ENCODE peak calls at places on chromosome 13, in eight cellular contexts. A is omental fat pad; N is skeletal muscle cell; X is activated CD4-positive, alpha-beta T cell treated with anti-CD3 and anti-CD28 coated beads, Interleukin-2, amount 50 U/mL, for 1 hour; U is Calu3; K is hypothalamus; Y is GM20000; O is activated T-helper 9 cell treated with anti-CD3 and anti-CD28 coated beads, Interleukin-2, amount 50 U/mL, for 16 hours. C is an unnamed sample.

GRCh38 chr13:29743229-29743786 is 107.1 kb downstream of the UBL3 start:
- DNase-seq in A (no peak), N (peak), X (no peak), U (no peak), K (no peak), Y (no peak), O (no peak), C (no peak)

GRCh38 chr13:44738463-44738862 is 162.3 kb upstream of the TSC22D1 start:
- DNase-seq in A (no peak), N (no peak), X (no peak), U (no peak), K (no peak), Y (no peak), O (no peak), C (no peak)

GRCh38 chr13:84399320-84400085 is 517.2 kb upstream of the SLITRK1 start:
- DNase-seq in A (no peak), N (no peak), X (no peak), U (no peak), K (no peak), Y (no peak), O (no peak), C (no peak)

GRCh38 chr13:71591380-71591779 is 275.6 kb downstream of the DACH1 start:
- DNase-seq in A (no peak), N (no peak), X (no peak), U (no peak), K (no peak), Y (no peak), O (no peak), C (no peak)

GRCh38 chr13:29887651-29888050 is 37.2 kb upstream of the UBL3 start:
- DNase-seq in A (no peak), N (no peak), X (no peak), U (no peak), K (no peak), Y (no peak), O (no peak), C (no peak)

GRCh38 chr13:93797463-93797862 is 570.9 kb downstream of the GPC6 start:
- DNase-seq in A (no peak), N (no peak), X (no peak), U (no peak), K (no peak), Y (no peak), O (no peak), C (no peak)

GRCh38 chr13:110615322-110616102 is at the start of gene NAXD:
- DNase-seq in A (peak), N (peak), X (peak), U (peak), K (peak), Y (peak), O (peak), C (peak)

GRCh38 chr13:23547000-23547590 is 23.1 kb upstream of the TNFRSF19 start:
- DNase-seq in A (no peak), N (no peak), X (no peak), U (no peak), K (peak), Y (no peak), O (no peak), C (no peak)

GRCh38 chr13:89822467-89822866 is 1525.0 kb upstream of the MIR17HG start:
- DNase-seq in A (no peak), N (no peak), X (no peak), U (no peak), K (no peak), Y (no peak), O (no peak), C (no peak)

GRCh38 chr13:21528616-21529015 is 69.5 kb upstream of the ZDHHC20 start:
- DNase-seq in A (no peak), N (peak), X (no peak), U (no peak), K (no peak), Y (no peak), O (no peak), C (no peak)

GRCh38 chr13:25819856-25820530 is 231.8 kb downstream of the SHISA2 start:
- DNase-seq in A (no peak), N (no peak), X (no peak), U (no peak), K (no peak), Y (no peak), O (no peak), C (no peak)

GRCh38 chr13:45838171-45838745 is 13.3 kb downstream of the SIAH3 start:
- DNase-seq in A (no peak), N (no peak), X (no peak), U (no peak), K (no peak), Y (no peak), O (no peak), C (no peak)

GRCh38 chr13:33069365-33069764 is 53.1 kb downstream of the KL start:
- DNase-seq in A (no peak), N (no peak), X (no peak), U (no peak), K (no peak), Y (peak), O (no peak), C (no peak)

GRCh38 chr13:37490176-37490575 is 108.4 kb downstream of the POSTN start:
- DNase-seq in A (no peak), N (no peak), X (no peak), U (no peak), K (no peak), Y (no peak), O (no peak), C (no peak)

GRCh38 chr13:96091932-96092253 is 2.0 kb downstream of the HS6ST3 start:
- DNase-seq in A (no peak), N (no peak), X (no peak), U (no peak), K (no peak), Y (no peak), O (no peak), C (no peak)

GRCh38 chr13:110541526-110541920 is 20.0 kb downstream of the RAB20 start:
- DNase-seq in A (no peak), N (no peak), X (no peak), U (no peak), K (no peak), Y (no peak), O (no peak), C (no peak)

GRCh38 chr13:52127783-52128702 is 830 bp downstream of the NEK5 start:
- DNase-seq in A (no peak), N (no peak), X (peak), U (peak), K (peak), Y (peak), O (peak), C (peak)

GRCh38 chr13:79340490-79340889 is 65.6 kb downstream of the RBM26 start:
- DNase-seq in A (no peak), N (no peak), X (no peak), U (no peak), K (no peak), Y (no peak), O (no peak), C (no peak)

GRCh38 chr13:19634129-19634740 is 776 bp downstream of the MPHOSPH8 start:
- DNase-seq in A (no peak), N (peak), X (no peak), U (no peak), K (peak), Y (no peak), O (no peak), C (no peak)

GRCh38 chr13:110242615-110243014 is 64.3 kb downstream of the COL4A1 start:
- DNase-seq in A (no peak), N (no peak), X (no peak), U (no peak), K (no peak), Y (no peak), O (no peak), C (no peak)

GRCh38 chr13:33536639-33537425 is 251.3 kb upstream of the STARD13 start:
- DNase-seq in A (no peak), N (no peak), X (no peak), U (no peak), K (no peak), Y (no peak), O (no peak), C (no peak)

GRCh38 chr13:51523082-51523518 is 61.2 kb upstream of the WDFY2 start:
- DNase-seq in A (no peak), N (peak), X (peak), U (no peak), K (peak), Y (no peak), O (no peak), C (no peak)

GRCh38 chr13:100707818-100708740 is 33.5 kb upstream of the TMTC4 start:
- DNase-seq in A (no peak), N (peak), X (no peak), U (no peak), K (no peak), Y (no peak), O (no peak), C (no peak)

GRCh38 chr13:51913421-51914136 is 51.8 kb downstream of the CCDC70 start:
- DNase-seq in A (no peak), N (no peak), X (no peak), U (no peak), K (peak), Y (no peak), O (no peak), C (no peak)

GRCh38 chr13:113978741-113979481 is 5.0 kb upstream of the C13orf46 start:
- DNase-seq in A (no peak), N (no peak), X (no peak), U (no peak), K (no peak), Y (no peak), O (no peak), C (no peak)

GRCh38 chr13:67314405-67314804 is 84.3 kb upstream of the PCDH9 start:
- DNase-seq in A (no peak), N (no peak), X (no peak), U (no peak), K (no peak), Y (no peak), O (no peak), C (no peak)

GRCh38 chr13:33119022-33119735 is 103.0 kb downstream of the KL start:
- DNase-seq in A (no peak), N (no peak), X (no peak), U (no peak), K (no peak), Y (no peak), O (no peak), C (no peak)

GRCh38 chr13:58963321-58963720 is 1200.4 kb downstream of the DIAPH3 start:
- DNase-seq in A (no peak), N (no peak), X (no peak), U (no peak), K (no peak), Y (no peak), O (no peak), C (no peak)

GRCh38 chr13:107376393-107377085 is 808.6 kb upstream of the ARGLU1 start:
- DNase-seq in A (no peak), N (no peak), X (no peak), U (no peak), K (peak), Y (no peak), O (no peak), C (peak)

GRCh38 chr13:94351292-94352000 is 128.0 kb downstream of the DCT start:
- DNase-seq in A (no peak), N (peak), X (no peak), U (no peak), K (no peak), Y (no peak), O (no peak), C (no peak)

GRCh38 chr13:91978571-91978970 is 580.1 kb downstream of the GPC5 start:
- DNase-seq in A (no peak), N (no peak), X (no peak), U (no peak), K (no peak), Y (no peak), O (no peak), C (no peak)

GRCh38 chr13:99355267-99356215 is 48.3 kb upstream of the GPR183 start:
- DNase-seq in A (no peak), N (no peak), X (no peak), U (no peak), K (no peak), Y (no peak), O (no peak), C (no peak)

GRCh38 chr13:36124236-36124822 is 6.9 kb downstream of the DCLK1 start:
- DNase-seq in A (no peak), N (peak), X (no peak), U (no peak), K (peak), Y (no peak), O (no peak), C (no peak)

GRCh38 chr13:102597029-102598015 is 536 bp downstream of the TPP2 start:
- DNase-seq in A (no peak), N (no peak), X (no peak), U (no peak), K (no peak), Y (peak), O (peak), C (no peak)

GRCh38 chr13:37225414-37226047 is 120.1 kb upstream of the CSNK1A1L start:
- DNase-seq in A (no peak), N (peak), X (no peak), U (no peak), K (no peak), Y (no peak), O (no peak), C (no peak)

GRCh38 chr13:93286047-93286446 is 59.4 kb downstream of the GPC6 start:
- DNase-seq in A (no peak), N (no peak), X (no peak), U (no peak), K (no peak), Y (no peak), O (no peak), C (no peak)